ENCODE peak calls at places on chromosomes 13 and 19, in six cellular contexts. One of them, this sample, is unnamed.

GRCh38 chr13:38680912-38681311 is 6.0 kb upstream of the FREM2 start:
- DNase-seq in thoracic aorta: no peak
- DNase-seq in breast epithelium: no peak
- DNase-seq in left ventricle myocardium inferior: no peak
- DNase-seq in tibial nerve: no peak
- DNase-seq in testis: no peak
- DNase-seq in this sample: no peak

GRCh38 chr13:32330438-32330837 is 15.1 kb downstream of the BRCA2 start:
- DNase-seq in thoracic aorta: no peak
- DNase-seq in breast epithelium: no peak
- DNase-seq in left ventricle myocardium inferior: no peak
- DNase-seq in tibial nerve: no peak
- DNase-seq in testis: no peak
- DNase-seq in this sample: no peak

GRCh38 chr19:29537181-29537580 is 11.4 kb downstream of the VSTM2B start:
- DNase-seq in thoracic aorta: no peak
- DNase-seq in breast epithelium: no peak
- DNase-seq in left ventricle myocardium inferior: no peak
- DNase-seq in tibial nerve: no peak
- DNase-seq in testis: peak; percentile 7
- DNase-seq in this sample: no peak

GRCh38 chr13:21694831-21695230 is 24.0 kb downstream of the FGF9 start:
- DNase-seq in thoracic aorta: no peak
- DNase-seq in breast epithelium: no peak
- DNase-seq in left ventricle myocardium inferior: peak; percentile 52
- DNase-seq in tibial nerve: no peak
- DNase-seq in testis: no peak
- DNase-seq in this sample: no peak

GRCh38 chr19:40754611-40755247 is 3.7 kb downstream of the SNRPA start:
- DNase-seq in thoracic aorta: no peak
- DNase-seq in breast epithelium: no peak
- DNase-seq in left ventricle myocardium inferior: no peak
- DNase-seq in tibial nerve: no peak
- DNase-seq in testis: no peak
- DNase-seq in this sample: peak; percentile 78

GRCh38 chr19:55777528-55777927 is 8.6 kb downstream of the RFPL4AL1 start:
- DNase-seq in thoracic aorta: no peak
- DNase-seq in breast epithelium: no peak
- DNase-seq in left ventricle myocardium inferior: no peak
- DNase-seq in tibial nerve: no peak
- DNase-seq in testis: peak; percentile 61
- DNase-seq in this sample: peak; percentile 47

GRCh38 chr13:91922969-91923592 is 524.7 kb downstream of the GPC5 start:
- DNase-seq in thoracic aorta: no peak
- DNase-seq in breast epithelium: no peak
- DNase-seq in left ventricle myocardium inferior: no peak
- DNase-seq in tibial nerve: no peak
- DNase-seq in testis: no peak
- DNase-seq in this sample: no peak

GRCh38 chr19:15253513-15253912 is 21.3 kb upstream of the EPHX3 start:
- DNase-seq in thoracic aorta: no peak
- DNase-seq in breast epithelium: no peak
- DNase-seq in left ventricle myocardium inferior: no peak
- DNase-seq in tibial nerve: no peak
- DNase-seq in testis: peak; percentile 78
- DNase-seq in this sample: no peak

GRCh38 chr13:48477191-48477855 is 55.6 kb downstream of the RCBTB2 start:
- DNase-seq in thoracic aorta: no peak
- DNase-seq in breast epithelium: no peak
- DNase-seq in left ventricle myocardium inferior: no peak
- DNase-seq in tibial nerve: no peak
- DNase-seq in testis: no peak
- DNase-seq in this sample: no peak

GRCh38 chr13:41492432-41493267 is 35.3 kb downstream of the RGCC start:
- DNase-seq in thoracic aorta: no peak
- DNase-seq in breast epithelium: no peak
- DNase-seq in left ventricle myocardium inferior: no peak
- DNase-seq in tibial nerve: no peak
- DNase-seq in testis: no peak
- DNase-seq in this sample: no peak

GRCh38 chr13:89688908-89689307 is 1658.6 kb upstream of the MIR17HG start:
- DNase-seq in thoracic aorta: no peak
- DNase-seq in breast epithelium: no peak
- DNase-seq in left ventricle myocardium inferior: peak; percentile 34
- DNase-seq in tibial nerve: no peak
- DNase-seq in testis: peak; percentile 67
- DNase-seq in this sample: no peak

GRCh38 chr19:17424743-17425365 is 5.0 kb downstream of the MVB12A start:
- DNase-seq in thoracic aorta: no peak
- DNase-seq in breast epithelium: no peak
- DNase-seq in left ventricle myocardium inferior: no peak
- DNase-seq in tibial nerve: no peak
- DNase-seq in testis: peak; percentile 70
- DNase-seq in this sample: no peak

GRCh38 chr13:37640499-37640898 is 41.9 kb upstream of the POSTN start:
- DNase-seq in thoracic aorta: no peak
- DNase-seq in breast epithelium: no peak
- DNase-seq in left ventricle myocardium inferior: no peak
- DNase-seq in tibial nerve: no peak
- DNase-seq in testis: peak; percentile 18
- DNase-seq in this sample: no peak

GRCh38 chr19:47152632-47153031 is 22.0 kb downstream of the SAE1 start:
- DNase-seq in thoracic aorta: no peak
- DNase-seq in breast epithelium: no peak
- DNase-seq in left ventricle myocardium inferior: no peak
- DNase-seq in tibial nerve: no peak
- DNase-seq in testis: no peak
- DNase-seq in this sample: no peak

GRCh38 chr13:69617587-69617986 is 490.0 kb upstream of the ATXN8OS start:
- DNase-seq in thoracic aorta: no peak
- DNase-seq in breast epithelium: no peak
- DNase-seq in left ventricle myocardium inferior: no peak
- DNase-seq in tibial nerve: no peak
- DNase-seq in testis: no peak
- DNase-seq in this sample: no peak

GRCh38 chr13:75263741-75264407 is 218.1 kb downstream of the TBC1D4 start:
- DNase-seq in thoracic aorta: no peak
- DNase-seq in breast epithelium: no peak
- DNase-seq in left ventricle myocardium inferior: no peak
- DNase-seq in tibial nerve: no peak
- DNase-seq in testis: no peak
- DNase-seq in this sample: no peak

GRCh38 chr19:31627824-31628223 is 278.6 kb upstream of the TSHZ3 start:
- DNase-seq in thoracic aorta: no peak
- DNase-seq in breast epithelium: no peak
- DNase-seq in left ventricle myocardium inferior: no peak
- DNase-seq in tibial nerve: no peak
- DNase-seq in testis: no peak
- DNase-seq in this sample: no peak

GRCh38 chr19:31625575-31625974 is 276.3 kb upstream of the TSHZ3 start:
- DNase-seq in thoracic aorta: no peak
- DNase-seq in breast epithelium: no peak
- DNase-seq in left ventricle myocardium inferior: no peak
- DNase-seq in tibial nerve: no peak
- DNase-seq in testis: no peak
- DNase-seq in this sample: no peak

GRCh38 chr19:31625056-31625455 is 275.8 kb upstream of the TSHZ3 start:
- DNase-seq in thoracic aorta: no peak
- DNase-seq in breast epithelium: no peak
- DNase-seq in left ventricle myocardium inferior: no peak
- DNase-seq in tibial nerve: no peak
- DNase-seq in testis: no peak
- DNase-seq in this sample: no peak

GRCh38 chr19:31629936-31630335 is 280.7 kb upstream of the TSHZ3 start:
- DNase-seq in thoracic aorta: no peak
- DNase-seq in breast epithelium: no peak
- DNase-seq in left ventricle myocardium inferior: no peak
- DNase-seq in tibial nerve: no peak
- DNase-seq in testis: no peak
- DNase-seq in this sample: no peak

DNA sequence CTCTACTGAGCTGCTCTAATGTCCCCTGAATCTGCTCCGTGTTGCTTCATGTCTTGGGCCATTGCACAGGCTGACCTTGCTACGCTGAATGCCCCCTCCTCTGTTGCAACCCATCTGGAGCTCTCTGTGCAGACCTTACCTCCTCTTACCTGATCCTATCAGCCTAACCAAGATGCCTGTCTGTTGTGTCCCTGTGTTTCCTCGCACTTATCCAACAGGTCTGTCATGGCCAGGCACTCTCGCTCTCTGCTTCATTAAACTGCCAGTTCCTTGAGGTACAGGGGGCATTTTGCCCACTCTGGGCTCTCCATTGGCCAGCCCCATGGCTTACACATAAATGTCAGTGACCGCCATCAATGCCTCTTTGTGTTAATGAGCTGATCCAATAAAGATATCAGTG is 277.7 kb upstream of the TSHZ3 start:
- DNase-seq in thoracic aorta: no peak
- DNase-seq in breast epithelium: no peak
- DNase-seq in left ventricle myocardium inferior: no peak
- DNase-seq in tibial nerve: no peak
- DNase-seq in testis: no peak
- DNase-seq in this sample: no peak
- H3K4me1 ChIP-seq in thoracic aorta: no peaks in the 10 kb centered on the region
- H3K4me1 ChIP-seq in breast epithelium: no peaks in the 10 kb centered on the region
- H3K4me1 ChIP-seq in left ventricle myocardium inferior: no peaks in the 10 kb centered on the region
- H3K4me1 ChIP-seq in tibial nerve: no peaks in the 10 kb centered on the region
- H3K4me1 ChIP-seq in testis: no peaks in the 10 kb centered on the region
- H3K4me1 ChIP-seq in this sample: no peaks in the 10 kb centered on the region

DNA sequence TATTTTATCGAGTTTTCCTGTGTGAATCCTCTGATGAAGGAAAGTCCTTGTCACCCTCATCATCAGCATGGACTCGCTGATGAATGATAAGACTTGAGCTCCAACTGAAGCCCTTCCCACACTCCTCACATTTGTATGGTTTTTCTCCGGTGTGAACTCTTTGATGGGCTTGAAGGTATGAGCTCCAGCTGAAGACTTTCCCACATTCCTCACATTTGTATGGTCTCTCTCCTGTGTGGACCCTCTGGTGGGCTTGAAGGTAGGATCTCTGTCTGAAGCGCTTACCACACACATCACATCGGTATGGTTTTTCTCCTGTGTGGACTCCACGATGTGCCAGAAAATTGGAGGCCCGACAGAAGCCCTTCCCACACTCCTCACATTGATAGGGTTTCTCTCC is 21.7 kb downstream of the ZNF45 start:
- DNase-seq in thoracic aorta: no peak
- DNase-seq in breast epithelium: no peak
- DNase-seq in left ventricle myocardium inferior: no peak
- DNase-seq in tibial nerve: no peak
- DNase-seq in testis: no peak
- DNase-seq in this sample: no peak
- H3K9me3 ChIP-seq in thoracic aorta: peaks cover 99% of the 10 kb centered on the region
- H3K9me3 ChIP-seq in breast epithelium: peaks cover 95% of the 10 kb centered on the region
- H3K9me3 ChIP-seq in left ventricle myocardium inferior: peaks cover 100% of the 10 kb centered on the region
- H3K9me3 ChIP-seq in tibial nerve: no peaks in the 10 kb centered on the region
- H3K9me3 ChIP-seq in testis: no peaks in the 10 kb centered on the region
- H3K9me3 ChIP-seq in this sample: peaks cover 100% of the 10 kb centered on the region

DNA sequence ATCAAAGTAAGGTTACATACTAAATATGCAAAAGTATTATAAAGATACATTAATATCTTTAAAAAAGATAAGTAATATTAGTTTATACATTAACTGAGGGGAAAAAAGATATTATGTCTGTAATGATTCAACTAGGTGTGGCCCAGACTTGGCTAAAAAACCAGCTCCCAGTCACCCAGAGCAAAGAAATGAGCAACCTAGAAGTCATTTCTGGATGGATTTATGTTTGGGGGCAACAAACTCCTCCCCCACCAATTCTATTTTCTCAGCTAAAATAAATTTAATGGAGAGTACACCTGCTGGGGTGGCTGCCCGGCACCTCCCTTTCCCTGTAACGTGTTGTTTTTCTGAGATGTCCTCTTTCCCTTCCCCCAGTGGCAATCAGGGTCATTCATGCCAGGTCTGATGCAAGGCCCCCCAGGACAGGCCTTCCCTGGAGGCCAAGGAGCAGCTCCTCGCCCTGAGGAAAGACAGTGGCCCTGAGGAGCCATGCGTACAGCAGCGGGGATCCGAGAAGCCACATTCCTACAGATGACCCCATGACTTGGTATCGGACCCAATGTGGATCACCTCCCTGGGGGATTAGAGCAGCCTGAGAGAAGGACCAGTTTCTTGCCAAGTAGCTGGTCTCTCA is 78.6 kb upstream of the DOCK9 start:
- DNase-seq in thoracic aorta: no peak
- DNase-seq in breast epithelium: no peak
- DNase-seq in left ventricle myocardium inferior: no peak
- DNase-seq in tibial nerve: no peak
- DNase-seq in testis: no peak
- DNase-seq in this sample: no peak
- H3K4me1 ChIP-seq in thoracic aorta: peaks cover 11% of the 10 kb centered on the region
- H3K4me1 ChIP-seq in breast epithelium: no peaks in the 10 kb centered on the region
- H3K4me1 ChIP-seq in left ventricle myocardium inferior: peaks cover 78% of the 10 kb centered on the region
- H3K4me1 ChIP-seq in tibial nerve: peaks cover 38% of the 10 kb centered on the region
- H3K4me1 ChIP-seq in testis: no peaks in the 10 kb centered on the region
- H3K4me1 ChIP-seq in this sample: no peaks in the 10 kb centered on the region

GRCh38 chr19:52120286-52120685 is 19.5 kb downstream of the ZNF616 start:
- DNase-seq in thoracic aorta: no peak
- DNase-seq in breast epithelium: no peak
- DNase-seq in left ventricle myocardium inferior: no peak
- DNase-seq in tibial nerve: no peak
- DNase-seq in testis: no peak
- DNase-seq in this sample: no peak
- H3K9me3 ChIP-seq in thoracic aorta: peaks cover 84% of the 10 kb centered on the region
- H3K9me3 ChIP-seq in breast epithelium: peaks cover 88% of the 10 kb centered on the region
- H3K9me3 ChIP-seq in left ventricle myocardium inferior: peaks cover 100% of the 10 kb centered on the region
- H3K9me3 ChIP-seq in tibial nerve: peaks cover 16% of the 10 kb centered on the region
- H3K9me3 ChIP-seq in testis: no peaks in the 10 kb centered on the region
- H3K9me3 ChIP-seq in this sample: peaks cover 100% of the 10 kb centered on the region

This sample was measured in mucosa of descending colon.